ENCODE peak calls at places on chromosomes 16 and 17, in seven cellular contexts. W, G, O, Y, L, D and Q are unnamed samples.

GRCh38 chr16:66099261-66099660 is 267.2 kb upstream of the CDH5 start:
- DNase-seq in W (no peak), G (no peak), O (no peak), Y (no peak), L (no peak), D (no peak), Q (no peak)

GRCh38 chr17:76515291-76515949 is 14.2 kb upstream of the RHBDF2 start:
- DNase-seq in W (peak), G (peak), O (peak), Y (peak), L (no peak), D (peak), Q (peak)

GRCh38 chr16:2043296-2043979 is 4.2 kb downstream of the NTHL1 start:
- DNase-seq in W (no peak), G (no peak), O (no peak), Y (no peak), L (no peak), D (no peak), Q (no peak)

GRCh38 chr17:43707184-43707583 is 45.5 kb upstream of the MEOX1 start:
- DNase-seq in W (no peak), G (no peak), O (no peak), Y (no peak), L (no peak), D (no peak), Q (no peak)

GRCh38 chr17:3754458-3755334 is 31.0 kb downstream of the HASPIN start:
- DNase-seq in W (peak), G (no peak), O (no peak), Y (peak), L (peak), D (peak), Q (no peak)

GRCh38 chr16:10314317-10314716 is 71.5 kb upstream of the ATF7IP2 start:
- DNase-seq in W (no peak), G (no peak), O (no peak), Y (no peak), L (no peak), D (no peak), Q (no peak)

GRCh38 chr17:32755045-32755805 is 121.7 kb downstream of the MYO1D start:
- DNase-seq in W (peak), G (no peak), O (no peak), Y (no peak), L (no peak), D (peak), Q (peak)

GRCh38 chr17:45013021-45013997 is 38.1 kb downstream of the DCAKD start:
- DNase-seq in W (no peak), G (peak), O (no peak), Y (no peak), L (no peak), D (no peak), Q (no peak)

GRCh38 chr17:77208217-77208808 is 67.5 kb downstream of the SEC14L1 start:
- DNase-seq in W (no peak), G (no peak), O (peak), Y (no peak), L (no peak), D (no peak), Q (peak)

GRCh38 chr17:76439314-76439928 is 13.5 kb downstream of the UBE2O start:
- DNase-seq in W (no peak), G (no peak), O (no peak), Y (no peak), L (no peak), D (no peak), Q (no peak)

GRCh38 chr17:1588781-1589585 is 26.4 kb upstream of the PITPNA start:
- DNase-seq in W (peak), G (no peak), O (no peak), Y (no peak), L (no peak), D (no peak), Q (no peak)

GRCh38 chr16:85156869-85157268 is 44.6 kb upstream of the CIBAR2 start:
- DNase-seq in W (no peak), G (no peak), O (no peak), Y (no peak), L (no peak), D (no peak), Q (no peak)

DNA sequence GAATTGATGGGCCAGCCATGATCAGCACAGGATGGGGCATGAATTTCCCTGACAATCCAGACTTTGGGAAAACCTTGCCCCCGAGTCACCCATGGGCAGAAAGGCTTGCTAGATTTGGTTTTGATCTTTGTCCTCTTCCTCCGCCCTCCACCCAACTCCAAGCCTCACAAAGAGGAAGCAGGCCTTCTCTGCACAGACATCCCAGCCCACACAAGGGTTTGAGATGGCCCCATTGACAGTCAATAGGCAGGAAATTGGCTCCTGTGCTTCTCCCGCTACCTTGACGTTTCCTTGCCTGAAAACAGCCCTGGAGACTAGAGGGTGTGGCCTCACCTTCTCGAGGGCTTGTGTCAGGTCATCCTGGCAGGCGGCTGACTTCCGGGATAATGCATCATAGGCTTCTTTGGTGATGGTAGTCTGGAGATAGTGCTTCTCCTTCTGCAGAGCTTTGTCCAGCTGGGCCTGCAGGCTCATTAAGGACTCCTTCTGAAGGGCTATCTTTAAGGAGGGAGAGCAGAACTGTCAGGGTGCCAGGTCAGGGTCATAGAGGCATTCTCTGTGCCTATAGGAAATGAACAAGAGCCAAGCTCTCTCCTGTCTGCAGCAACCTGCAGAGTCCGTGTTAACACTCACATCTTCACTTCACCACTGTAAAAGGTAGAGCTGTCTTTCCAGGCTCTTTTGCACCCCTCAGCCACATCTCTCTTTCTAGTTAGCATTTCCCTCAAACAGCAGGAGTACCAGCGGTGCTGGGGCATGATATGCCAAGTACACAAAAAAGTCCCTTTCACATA is 32.2 kb downstream of the DHX38 start:
- DNase-seq in W (no peak), G (no peak), O (no peak), Y (no peak), L (no peak), D (peak), Q (no peak)
- TF ChIP-seq CTCF in W (no peak), G (no peak), O (no peak), Y (no peak), L (no peak), D (no peak), Q (no peak)

GRCh38 chr16:74785031-74785430 is 10.4 kb upstream of the FA2H start:
- DNase-seq in W (no peak), G (no peak), O (no peak), Y (no peak), L (no peak), D (no peak), Q (no peak)
- TF ChIP-seq CTCF in W (no peak), G (no peak), O (no peak), Y (no peak), L (no peak), D (no peak), Q (no peak)

GRCh38 chr16:4271176-4272113 is 1.4 kb downstream of the TFAP4 start:
- DNase-seq in W (peak), G (peak), O (peak), Y (peak), L (peak), D (peak), Q (peak)
- TF ChIP-seq CTCF in W (peak), G (peak), O (peak), Y (no peak), L (no peak), D (peak), Q (no peak)

GRCh38 chr16:87014112-87014511 is 303.1 kb downstream of the C16orf95 start:
- DNase-seq in W (no peak), G (no peak), O (no peak), Y (no peak), L (no peak), D (no peak), Q (no peak)

GRCh38 chr16:87012954-87013938 is 303.9 kb downstream of the C16orf95 start:
- DNase-seq in W (no peak), G (no peak), O (no peak), Y (no peak), L (no peak), D (no peak), Q (no peak)

GRCh38 chr16:87016636-87017035 is 300.6 kb downstream of the C16orf95 start:
- DNase-seq in W (no peak), G (no peak), O (no peak), Y (no peak), L (no peak), D (no peak), Q (no peak)

GRCh38 chr16:87016056-87016455 is 301.1 kb downstream of the C16orf95 start:
- DNase-seq in W (no peak), G (no peak), O (no peak), Y (no peak), L (no peak), D (no peak), Q (no peak)

DNA sequence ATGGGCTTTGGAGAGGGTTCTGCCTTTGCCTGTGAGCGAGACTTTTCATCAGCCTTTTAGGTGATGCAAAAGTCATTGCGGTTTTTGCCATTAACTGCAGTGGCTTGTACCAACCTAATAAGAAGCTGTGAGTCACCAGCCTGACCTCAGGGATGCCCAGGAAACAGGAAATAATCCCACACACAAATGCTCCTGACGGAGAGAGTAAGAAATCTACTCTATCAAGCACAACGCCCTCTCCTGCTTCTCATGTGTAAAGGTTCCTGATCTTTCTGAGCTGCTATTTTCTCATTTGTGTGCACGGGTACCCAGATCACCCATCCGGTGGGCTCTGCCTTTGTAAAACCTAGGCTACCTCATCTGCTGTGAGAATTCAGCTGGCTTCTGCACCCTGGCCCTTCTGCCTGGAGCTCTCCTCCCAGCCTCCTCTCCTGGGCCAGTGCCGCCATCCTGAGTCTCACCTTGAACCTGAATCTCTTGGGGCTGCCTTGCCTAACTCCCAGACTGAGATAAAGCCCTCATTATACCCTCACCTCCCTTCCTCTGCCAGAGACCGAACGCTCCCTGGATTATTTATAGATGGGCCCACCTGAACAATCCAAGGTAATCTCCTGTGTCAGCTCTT is 299.7 kb downstream of the C16orf95 start:
- DNase-seq in W (no peak), G (no peak), O (no peak), Y (no peak), L (peak), D (no peak), Q (peak)
- TF ChIP-seq CTCF in W (no peak), G (no peak), O (no peak), Y (no peak), L (peak), D (no peak), Q (peak)